ENCODE peak calls at places on chromosomes 4 and X, in five cellular contexts. One of them, this sample, is unnamed.

GRCh38 chr4:84932462-84932861 is 34.0 kb downstream of the WDFY3 start:
- DNase-seq in hypothalamus: no peak
- DNase-seq in iPS DF 6.9: no peak
- DNase-seq in transverse colon: no peak
- DNase-seq in HFF-Myc: no peak
- DNase-seq in this sample: no peak

GRCh38 chrX:17842769-17843525 is 18.2 kb downstream of the RAI2 start:
- DNase-seq in hypothalamus: no peak
- DNase-seq in iPS DF 6.9: no peak
- DNase-seq in transverse colon: no peak
- DNase-seq in HFF-Myc: no peak
- DNase-seq in this sample: peak; percentile 21

GRCh38 chrX:47200385-47201150 is 6.9 kb downstream of the UBA1 start:
- DNase-seq in hypothalamus: no peak
- DNase-seq in iPS DF 6.9: no peak
- DNase-seq in transverse colon: peak; percentile 55
- DNase-seq in HFF-Myc: no peak
- DNase-seq in this sample: peak; percentile 27

GRCh38 chr4:995311-996026 is 2.3 kb upstream of the SLC26A1 start:
- DNase-seq in hypothalamus: no peak
- DNase-seq in iPS DF 6.9: no peak
- DNase-seq in transverse colon: no peak
- DNase-seq in HFF-Myc: no peak
- DNase-seq in this sample: no peak

GRCh38 chr4:145734576-145735329 is 54.8 kb downstream of the C4orf51 start:
- DNase-seq in hypothalamus: no peak
- DNase-seq in iPS DF 6.9: no peak
- DNase-seq in transverse colon: peak; percentile 61
- DNase-seq in HFF-Myc: peak; percentile 91
- DNase-seq in this sample: peak; percentile 93

GRCh38 chrX:48665991-48666390 is 17.6 kb upstream of the WAS start:
- DNase-seq in hypothalamus: no peak
- DNase-seq in iPS DF 6.9: no peak
- DNase-seq in transverse colon: no peak
- DNase-seq in HFF-Myc: no peak
- DNase-seq in this sample: peak; percentile 10

GRCh38 chr4:95188701-95189401 is 359.9 kb downstream of the UNC5C start:
- DNase-seq in hypothalamus: no peak
- DNase-seq in iPS DF 6.9: no peak
- DNase-seq in transverse colon: no peak
- DNase-seq in HFF-Myc: no peak
- DNase-seq in this sample: no peak

GRCh38 chrX:36431819-36432218 is 512.3 kb downstream of the CFAP47 start:
- DNase-seq in hypothalamus: no peak
- DNase-seq in iPS DF 6.9: no peak
- DNase-seq in transverse colon: no peak
- DNase-seq in HFF-Myc: no peak
- DNase-seq in this sample: no peak

GRCh38 chr4:80492761-80493160 is 157.2 kb downstream of the CFAP299 start:
- DNase-seq in hypothalamus: no peak
- DNase-seq in iPS DF 6.9: no peak
- DNase-seq in transverse colon: peak; percentile 31
- DNase-seq in HFF-Myc: no peak
- DNase-seq in this sample: peak; percentile 3